ENCODE peak calls at places on chromosomes 1 and 21, in eight cellular contexts. V is lower lobe of right lung; G is lung; R is heart right ventricle; E is stomach; X is mesendoderm; S is CD8-positive, alpha-beta memory T cell; W is astrocyte of the cerebellum. Z is an unnamed sample.

GRCh38 chr1:177809844-177810243 is 160.0 kb downstream of the SEC16B start:
- DNase-seq in V (no peak), G (no peak), R (no peak), E (no peak), X (peak; percentile 39), S (no peak), W (no peak), Z (no peak)

GRCh38 chr1:248897412-248898337 is 8.4 kb upstream of the PGBD2 start:
- DNase-seq in V (no peak), G (no peak), R (no peak), E (no peak), X (no peak), S (no peak), W (no peak), Z (no peak)

GRCh38 chr1:242225770-242226573 is 227.1 kb upstream of the MAP1LC3C start:
- DNase-seq in V (no peak), G (no peak), R (no peak), E (no peak), X (no peak), S (no peak), W (no peak), Z (no peak)

GRCh38 chr1:89701746-89702241 is 68.9 kb downstream of the LRRC8C start:
- DNase-seq in V (no peak), G (no peak), R (no peak), E (no peak), X (no peak), S (no peak), W (no peak), Z (peak; percentile 60)

GRCh38 chr1:54991939-54992338 is 6.8 kb upstream of the BSND start:
- DNase-seq in V (no peak), G (no peak), R (no peak), E (no peak), X (no peak), S (no peak), W (no peak), Z (no peak)

GRCh38 chr1:71083271-71083670 is 2.4 kb upstream of the ZRANB2 start:
- DNase-seq in V (no peak), G (no peak), R (no peak), E (no peak), X (no peak), S (no peak), W (no peak), Z (peak; percentile 17)

GRCh38 chr1:180626711-180627110 is 5.1 kb upstream of the XPR1 start:
- DNase-seq in V (no peak), G (no peak), R (no peak), E (no peak), X (no peak), S (no peak), W (no peak), Z (no peak)

GRCh38 chr1:158008630-158009029 is 15.2 kb downstream of the KIRREL1 start:
- DNase-seq in V (no peak), G (no peak), R (no peak), E (no peak), X (no peak), S (no peak), W (no peak), Z (no peak)

GRCh38 chr1:184821658-184822057 is 67.0 kb upstream of the EDEM3 start:
- DNase-seq in V (no peak), G (no peak), R (no peak), E (no peak), X (no peak), S (no peak), W (no peak), Z (no peak)

GRCh38 chr1:22702255-22702654 is 8.4 kb upstream of the EPHB2 start:
- DNase-seq in V (no peak), G (no peak), R (no peak), E (no peak), X (no peak), S (no peak), W (no peak), Z (no peak)

GRCh38 chr1:227776277-227776676 is 39.2 kb upstream of the PRSS38 start:
- DNase-seq in V (no peak), G (no peak), R (no peak), E (no peak), X (no peak), S (no peak), W (peak; percentile 86), Z (peak; percentile 35)

GRCh38 chr1:58981392-58981791 is 197.5 kb upstream of the JUN start:
- DNase-seq in V (no peak), G (no peak), R (no peak), E (no peak), X (peak; percentile 25), S (no peak), W (no peak), Z (no peak)

GRCh38 chr21:45102391-45102932 is 28.1 kb downstream of the ADARB1 start:
- DNase-seq in V (no peak), G (no peak), R (no peak), E (peak; percentile 38), X (peak; percentile 28), S (no peak), W (no peak), Z (peak; percentile 55)

GRCh38 chr1:159197767-159198557 is 6.7 kb upstream of the ACKR1 start:
- DNase-seq in V (peak; percentile 56), G (peak; percentile 71), R (peak; percentile 31), E (peak; percentile 69), X (peak; percentile 88), S (no peak), W (peak; percentile 64), Z (peak; percentile 75)

GRCh38 chr1:181452746-181453145 is 30.6 kb upstream of the CACNA1E start:
- DNase-seq in V (no peak), G (no peak), R (no peak), E (no peak), X (no peak), S (no peak), W (no peak), Z (no peak)

GRCh38 chr1:47782414-47783165 is 214.6 kb downstream of the TRABD2B start:
- DNase-seq in V (no peak), G (no peak), R (no peak), E (no peak), X (peak; percentile 65), S (no peak), W (no peak), Z (no peak)

GRCh38 chr1:183580281-183580682 is 10.0 kb downstream of the NCF2 start:
- DNase-seq in V (no peak), G (no peak), R (no peak), E (no peak), X (peak; percentile 73), S (no peak), W (no peak), Z (peak; percentile 22)

GRCh38 chr1:12539705-12540579 is 78.1 kb downstream of the DHRS3 start:
- DNase-seq in V (peak; percentile 77), G (peak; percentile 61), R (peak; percentile 82), E (peak; percentile 60), X (peak; percentile 93), S (no peak), W (peak; percentile 98), Z (peak; percentile 99)
- H3K4me3 ChIP-seq in V (no peak overlapping the region), G (no peak overlapping the region), R (no peak overlapping the region), E (peak overlapping the region; percentile 9), X (no peak overlapping the region), S (no peak overlapping the region), W (no peak overlapping the region), Z (no peak overlapping the region)

GRCh38 chr1:165772739-165773138 is 4.1 kb upstream of the TMCO1 start:
- DNase-seq in V (no peak), G (no peak), R (no peak), E (no peak), X (no peak), S (no peak), W (no peak), Z (no peak)
- H3K4me3 ChIP-seq in V (no peak overlapping the region), G (no peak overlapping the region), R (no peak overlapping the region), E (no peak overlapping the region), X (no peak overlapping the region), S (no peak overlapping the region), W (no peak overlapping the region), Z (no peak overlapping the region)

GRCh38 chr1:247387500-247387899 is 28.5 kb upstream of the NLRP3 start:
- DNase-seq in V (no peak), G (no peak), R (no peak), E (no peak), X (no peak), S (no peak), W (no peak), Z (no peak)
- H3K4me3 ChIP-seq in V (no peak overlapping the region), G (no peak overlapping the region), R (no peak overlapping the region), E (no peak overlapping the region), X (no peak overlapping the region), S (no peak overlapping the region), W (no peak overlapping the region), Z (no peak overlapping the region)

DNA sequence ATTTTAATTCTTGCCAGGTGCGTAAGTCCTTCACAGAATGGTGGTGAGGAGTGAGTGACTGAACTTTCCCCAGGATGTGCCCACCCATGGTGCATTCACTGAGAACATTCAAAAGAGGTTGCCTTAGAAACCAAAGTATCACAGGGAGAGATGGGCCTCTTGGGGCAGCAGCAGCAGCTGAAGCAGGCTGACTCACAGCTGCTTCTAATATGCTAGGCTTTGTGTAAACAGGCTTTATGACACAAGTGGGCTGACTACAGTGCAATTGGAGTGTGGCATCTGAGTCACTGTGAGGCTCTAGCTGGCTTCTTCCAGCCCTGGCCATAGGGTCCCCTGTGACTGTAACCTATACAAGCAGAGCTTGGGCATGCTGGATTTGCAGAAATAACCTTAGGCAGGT is 12.6 kb downstream of the PIGP start:
- DNase-seq in V (no peak), G (peak; percentile 53), R (no peak), E (peak; percentile 40), X (peak; percentile 92), S (no peak), W (peak; percentile 88), Z (peak; percentile 96)
- H3K4me3 ChIP-seq in V (no peak overlapping the region), G (no peak overlapping the region), R (no peak overlapping the region), E (no peak overlapping the region), X (no peak overlapping the region), S (no peak overlapping the region), W (no peak overlapping the region), Z (no peak overlapping the region)

DNA sequence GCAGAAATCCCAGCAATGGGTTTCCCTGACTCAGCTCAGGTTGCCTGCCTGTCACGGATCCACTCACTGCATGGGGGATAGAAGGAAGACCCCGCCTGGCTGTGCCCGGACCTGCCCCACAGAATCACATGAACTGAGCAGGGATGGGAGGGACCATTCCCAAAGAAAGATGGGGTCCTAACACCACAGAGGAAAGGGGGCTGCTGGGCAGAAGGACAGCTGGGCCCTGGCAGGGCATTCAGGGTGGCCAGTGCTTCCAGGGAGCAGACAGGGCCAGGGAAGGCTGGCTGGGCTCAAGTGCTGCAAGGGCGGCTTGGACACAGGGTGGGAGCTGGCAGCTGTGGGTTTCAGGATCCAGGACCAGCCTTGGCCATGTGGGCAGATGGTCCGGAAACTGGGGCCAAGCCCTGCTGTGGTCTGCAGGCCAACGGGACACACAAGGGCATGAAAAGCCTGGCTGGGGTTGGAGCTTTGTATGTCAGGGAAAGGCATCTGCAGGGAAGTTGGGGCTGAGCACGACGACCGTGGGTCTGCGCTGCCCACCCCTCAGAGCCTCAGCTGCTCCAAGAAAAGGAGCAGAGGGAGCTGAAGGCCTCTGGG is 723.9 kb downstream of the PTPRU start:
- DNase-seq in V (no peak), G (no peak), R (no peak), E (peak; percentile 19), X (no peak), S (no peak), W (no peak), Z (no peak)
- H3K4me3 ChIP-seq in V (no peak overlapping the region), G (no peak overlapping the region), R (no peak overlapping the region), E (no peak overlapping the region), X (no peak overlapping the region), S (no peak overlapping the region), W (no peak overlapping the region), Z (no peak overlapping the region)